ENCODE peak calls at places on chromosomes 4 and X, in four cellular contexts. G is NT2/D1, Z is nephron progenitor cell, I is suprapubic skin. K is an unnamed sample.

GRCh38 chr4:72587334-72587733 is 18.3 kb upstream of the ADAMTS3 start:
- DNase-seq in I (no peak), G (no peak), Z (no peak), K (no peak)

GRCh38 chr4:8215001-8215427 is 15.9 kb downstream of the SH3TC1 start:
- DNase-seq in Z (peak), I (no peak), G (no peak), K (no peak)

GRCh38 chr4:88327669-88328068 is 43.3 kb upstream of the PPM1K start:
- DNase-seq in G (no peak), I (no peak), Z (no peak), K (no peak)

GRCh38 chr4:3835527-3836040 is 69.4 kb downstream of the ADRA2C start:
- DNase-seq in G (no peak), I (no peak), Z (no peak), K (no peak)

GRCh38 chr4:7964890-7965662 is 25.4 kb upstream of the AFAP1 start:
- DNase-seq in I (no peak), G (no peak), Z (no peak), K (no peak)

GRCh38 chr4:42655921-42656735 is 777 bp downstream of the ATP8A1 start:
- DNase-seq in G (no peak), Z (peak), I (peak), K (peak)

GRCh38 chrX:13699183-13699826 is 10.4 kb downstream of the RAB9A start:
- DNase-seq in G (no peak), I (no peak), Z (no peak), K (no peak)

GRCh38 chrX:150730719-150731118 is 37.5 kb downstream of the MTMR1 start:
- DNase-seq in G (no peak), Z (no peak), I (no peak), K (no peak)

GRCh38 chrX:79854469-79854868 is 160.1 kb upstream of the TBX22 start:
- DNase-seq in G (no peak), I (no peak), Z (no peak), K (no peak)

GRCh38 chr4:6658635-6659075 is 18.2 kb downstream of the MRFAP1 start:
- DNase-seq in Z (peak), I (no peak), G (no peak), K (no peak)

GRCh38 chr4:140135529-140136021 is 18.4 kb downstream of the MAML3 start:
- DNase-seq in I (no peak), G (no peak), Z (no peak), K (no peak)

K was measured in neuronal stem cell.